ENCODE peak calls at places on chromosomes 5 and 9, in nine cellular contexts. O is SK-N-DZ, Y is AG08395, Q is NCI-H1092, J is choroid plexus epithelial cell, P is HS-27A, B is C1 segment of cervical spinal cord, H is HCEC 1CT, T is AG09309. N is an unnamed sample.

GRCh38 chr5:68315679-68316271 is 100.2 kb downstream of the PIK3R1 start:
- DNase-seq in O (no peak), Y (no peak), Q (no peak), J (no peak), P (no peak), B (no peak), H (no peak), T (no peak), N (no peak)

GRCh38 chr9:110835404-110835803 is 166.8 kb downstream of the MUSK start:
- DNase-seq in O (no peak), Y (peak; percentile 81), Q (no peak), J (peak; percentile 86), P (peak; percentile 85), B (no peak), H (peak; percentile 93), T (peak; percentile 74), N (peak; percentile 85)

GRCh38 chr9:13033959-13034695 is 245.4 kb downstream of the MPDZ start:
- DNase-seq in O (peak; percentile 46), Y (peak; percentile 81), Q (peak; percentile 89), J (peak; percentile 84), P (no peak), B (peak; percentile 24), H (peak; percentile 50), T (no peak), N (peak; percentile 65)

GRCh38 chr5:148384389-148384756 is 615 bp downstream of the FBXO38 start:
- DNase-seq in O (no peak), Y (no peak), Q (no peak), J (no peak), P (no peak), B (no peak), H (no peak), T (no peak), N (no peak)

GRCh38 chr5:103780794-103781193 is 218.2 kb upstream of the NUDT12 start:
- DNase-seq in O (no peak), Y (no peak), Q (no peak), J (peak; percentile 29), P (no peak), B (no peak), H (no peak), T (no peak), N (no peak)

GRCh38 chr9:110464321-110464720 is 115.2 kb downstream of the SVEP1 start:
- DNase-seq in O (no peak), Y (no peak), Q (no peak), J (no peak), P (no peak), B (no peak), H (no peak), T (no peak), N (no peak)

GRCh38 chr5:81151546-81151945 is 81.6 kb upstream of the CKMT2 start:
- DNase-seq in O (no peak), Y (peak; percentile 19), Q (no peak), J (peak; percentile 87), P (no peak), B (no peak), H (peak; percentile 90), T (no peak), N (peak; percentile 65)

GRCh38 chr9:91483189-91483691 is 59.6 kb upstream of the NFIL3 start:
- DNase-seq in O (no peak), Y (peak; percentile 88), Q (no peak), J (no peak), P (no peak), B (peak; percentile 12), H (peak; percentile 16), T (peak; percentile 42), N (peak; percentile 39)

GRCh38 chr9:134971196-134971595 is 53.5 kb upstream of the FCN1 start:
- DNase-seq in O (no peak), Y (no peak), Q (no peak), J (no peak), P (no peak), B (no peak), H (no peak), T (no peak), N (no peak)

GRCh38 chr5:83177803-83178202 is 100.5 kb downstream of the XRCC4 start:
- DNase-seq in O (peak; percentile 67), Y (no peak), Q (no peak), J (no peak), P (no peak), B (no peak), H (no peak), T (no peak), N (no peak)

GRCh38 chr9:72856985-72857631 is 95.7 kb downstream of the ALDH1A1 start:
- DNase-seq in O (peak; percentile 46), Y (peak; percentile 69), Q (no peak), J (peak; percentile 86), P (no peak), B (peak; percentile 71), H (peak; percentile 60), T (peak; percentile 41), N (peak; percentile 65)

GRCh38 chr9:93164085-93164484 is 19.9 kb upstream of the WNK2 start:
- DNase-seq in O (no peak), Y (no peak), Q (no peak), J (no peak), P (no peak), B (no peak), H (no peak), T (no peak), N (no peak)

GRCh38 chr5:126383755-126384154 is 39.5 kb upstream of the GRAMD2B start:
- DNase-seq in O (no peak), Y (no peak), Q (no peak), J (no peak), P (no peak), B (no peak), H (peak; percentile 31), T (no peak), N (peak; percentile 41)

GRCh38 chr9:91572044-91572443 is 148.4 kb upstream of the NFIL3 start:
- DNase-seq in O (no peak), Y (no peak), Q (no peak), J (peak; percentile 11), P (no peak), B (no peak), H (no peak), T (no peak), N (peak; percentile 32)

GRCh38 chr5:9733456-9733855 is 103.3 kb upstream of the TAS2R1 start:
- DNase-seq in O (no peak), Y (peak; percentile 45), Q (no peak), J (no peak), P (no peak), B (peak; percentile 1), H (no peak), T (no peak), N (no peak)

GRCh38 chr9:108151161-108151586 is 661.6 kb upstream of the KLF4 start:
- DNase-seq in O (no peak), Y (peak; percentile 24), Q (no peak), J (peak; percentile 69), P (peak; percentile 50), B (no peak), H (peak; percentile 84), T (no peak), N (peak; percentile 33)

GRCh38 chr5:34957857-34958690 is 28.7 kb downstream of the DNAJC21 start:
- DNase-seq in O (peak; percentile 33), Y (peak; percentile 67), Q (no peak), J (peak; percentile 72), P (no peak), B (no peak), H (peak; percentile 39), T (no peak), N (peak; percentile 38)

GRCh38 chr5:173808079-173808808 is 79.9 kb upstream of the CPEB4 start:
- DNase-seq in O (no peak), Y (no peak), Q (no peak), J (no peak), P (no peak), B (no peak), H (no peak), T (no peak), N (no peak)

GRCh38 chr9:22107202-22107601 is 98.1 kb upstream of the CDKN2B start:
- DNase-seq in O (no peak), Y (no peak), Q (no peak), J (peak; percentile 95), P (no peak), B (no peak), H (no peak), T (no peak), N (peak; percentile 94)

GRCh38 chr5:2163940-2164490 is 281.3 kb upstream of the IRX4 start:
- DNase-seq in O (no peak), Y (no peak), Q (no peak), J (no peak), P (no peak), B (no peak), H (no peak), T (no peak), N (no peak)

GRCh38 chr9:77016111-77016525 is 3.3 kb upstream of the FOXB2 start:
- DNase-seq in O (peak; percentile 36), Y (no peak), Q (no peak), J (no peak), P (no peak), B (no peak), H (no peak), T (no peak), N (no peak)

GRCh38 chr9:131394464-131395026 is 659 bp downstream of the PRRC2B start:
- DNase-seq in O (no peak), Y (peak; percentile 58), Q (peak; percentile 22), J (peak; percentile 48), P (no peak), B (peak; percentile 44), H (peak; percentile 51), T (no peak), N (no peak)

GRCh38 chr9:38033956-38034355 is 35.1 kb downstream of the SHB start:
- DNase-seq in O (no peak), Y (no peak), Q (no peak), J (no peak), P (no peak), B (no peak), H (no peak), T (no peak), N (no peak)

GRCh38 chr9:87862536-87863268 is 20.0 kb upstream of the SPATA31E1 start:
- DNase-seq in O (no peak), Y (peak; percentile 76), Q (no peak), J (peak; percentile 70), P (peak; percentile 58), B (no peak), H (peak; percentile 89), T (peak; percentile 23), N (peak; percentile 69)

GRCh38 chr5:172429201-172429940 is 25.0 kb downstream of the SH3PXD2B start:
- DNase-seq in O (no peak), Y (peak; percentile 83), Q (no peak), J (peak; percentile 89), P (no peak), B (no peak), H (peak; percentile 95), T (peak; percentile 91), N (peak; percentile 54)

GRCh38 chr5:8633706-8634105 is 764.8 kb downstream of the MTRR start:
- DNase-seq in O (no peak), Y (no peak), Q (no peak), J (peak; percentile 46), P (no peak), B (no peak), H (peak; percentile 2), T (peak; percentile 29), N (peak; percentile 29)

GRCh38 chr9:127538849-127539258 is 73.2 kb upstream of the STXBP1 start:
- DNase-seq in O (no peak), Y (peak; percentile 69), Q (no peak), J (no peak), P (no peak), B (no peak), H (peak; percentile 83), T (no peak), N (peak; percentile 44)

GRCh38 chr9:18707078-18707477 is 233.1 kb downstream of the ADAMTSL1 start:
- DNase-seq in O (no peak), Y (peak; percentile 24), Q (no peak), J (peak; percentile 51), P (no peak), B (no peak), H (no peak), T (no peak), N (no peak)

GRCh38 chr5:115136294-115136693 is 33.4 kb downstream of the TRIM36 start:
- DNase-seq in O (no peak), Y (no peak), Q (no peak), J (no peak), P (no peak), B (no peak), H (no peak), T (no peak), N (no peak)

GRCh38 chr5:141199359-141200235 is at the start of gene PCDHB11:
- DNase-seq in O (peak; percentile 78), Y (no peak), Q (no peak), J (no peak), P (no peak), B (peak; percentile 3), H (no peak), T (no peak), N (no peak)

GRCh38 chr9:3296536-3296935 is 229.3 kb downstream of the RFX3 start:
- DNase-seq in O (no peak), Y (no peak), Q (no peak), J (no peak), P (no peak), B (peak; percentile 37), H (no peak), T (no peak), N (no peak)

N was measured in astrocyte of the spinal cord.